ENCODE peak calls at places on chromosomes 1 and 21, in eight cellular contexts. One of them, this sample, is unnamed.

GRCh38 chr1:27529638-27530018 is 39.7 kb upstream of the WASF2 start:
- DNase-seq in mesothelial cell of epicardium: no peak
- DNase-seq in fibroblast of mammary gland: no peak
- DNase-seq in endothelial cell: no peak
- DNase-seq in AG04450: no peak
- DNase-seq in glutamatergic neuron: no peak
- DNase-seq in retinal pigment epithelial cell: no peak
- DNase-seq in heart right ventricle: no peak
- DNase-seq in this sample: no peak

GRCh38 chr1:195894411-195894810 is 713.8 kb downstream of the KCNT2 start:
- DNase-seq in mesothelial cell of epicardium: no peak
- DNase-seq in fibroblast of mammary gland: no peak
- DNase-seq in endothelial cell: no peak
- DNase-seq in AG04450: no peak
- DNase-seq in glutamatergic neuron: no peak
- DNase-seq in retinal pigment epithelial cell: peak
- DNase-seq in heart right ventricle: no peak
- DNase-seq in this sample: no peak

GRCh38 chr1:91611498-91611917 is 110.9 kb downstream of the CDC7 start:
- DNase-seq in mesothelial cell of epicardium: no peak
- DNase-seq in fibroblast of mammary gland: peak
- DNase-seq in endothelial cell: no peak
- DNase-seq in AG04450: no peak
- DNase-seq in glutamatergic neuron: peak
- DNase-seq in retinal pigment epithelial cell: peak
- DNase-seq in heart right ventricle: no peak
- DNase-seq in this sample: no peak

GRCh38 chr1:3409737-3410434 is 44.6 kb upstream of the ARHGEF16 start:
- DNase-seq in mesothelial cell of epicardium: no peak
- DNase-seq in fibroblast of mammary gland: peak
- DNase-seq in endothelial cell: peak
- DNase-seq in AG04450: no peak
- DNase-seq in glutamatergic neuron: peak
- DNase-seq in retinal pigment epithelial cell: no peak
- DNase-seq in heart right ventricle: peak
- DNase-seq in this sample: peak

GRCh38 chr21:45406801-45407628 is 2.0 kb downstream of the COL18A1 start:
- DNase-seq in mesothelial cell of epicardium: no peak
- DNase-seq in fibroblast of mammary gland: peak
- DNase-seq in endothelial cell: peak
- DNase-seq in AG04450: no peak
- DNase-seq in glutamatergic neuron: no peak
- DNase-seq in retinal pigment epithelial cell: no peak
- DNase-seq in heart right ventricle: no peak
- DNase-seq in this sample: no peak

GRCh38 chr1:11967028-11967547 is 13.2 kb upstream of the MFN2 start:
- DNase-seq in mesothelial cell of epicardium: no peak
- DNase-seq in fibroblast of mammary gland: peak
- DNase-seq in endothelial cell: peak
- DNase-seq in AG04450: no peak
- DNase-seq in glutamatergic neuron: no peak
- DNase-seq in retinal pigment epithelial cell: peak
- DNase-seq in heart right ventricle: no peak
- DNase-seq in this sample: peak

GRCh38 chr1:180165509-180166435 is 11.1 kb downstream of the QSOX1 start:
- DNase-seq in mesothelial cell of epicardium: no peak
- DNase-seq in fibroblast of mammary gland: no peak
- DNase-seq in endothelial cell: no peak
- DNase-seq in AG04450: no peak
- DNase-seq in glutamatergic neuron: no peak
- DNase-seq in retinal pigment epithelial cell: no peak
- DNase-seq in heart right ventricle: no peak
- DNase-seq in this sample: peak

GRCh38 chr1:201361652-201362504 is 15.6 kb downstream of the TNNT2 start:
- DNase-seq in mesothelial cell of epicardium: peak
- DNase-seq in fibroblast of mammary gland: peak
- DNase-seq in endothelial cell: peak
- DNase-seq in AG04450: no peak
- DNase-seq in glutamatergic neuron: peak
- DNase-seq in retinal pigment epithelial cell: no peak
- DNase-seq in heart right ventricle: no peak
- DNase-seq in this sample: peak

GRCh38 chr1:17232759-17233661 is 15.9 kb upstream of the PADI3 start:
- DNase-seq in mesothelial cell of epicardium: no peak
- DNase-seq in fibroblast of mammary gland: peak
- DNase-seq in endothelial cell: no peak
- DNase-seq in AG04450: peak
- DNase-seq in glutamatergic neuron: no peak
- DNase-seq in retinal pigment epithelial cell: peak
- DNase-seq in heart right ventricle: no peak
- DNase-seq in this sample: no peak

GRCh38 chr1:66571789-66572188 is 37.8 kb downstream of the SGIP1 start:
- DNase-seq in mesothelial cell of epicardium: no peak
- DNase-seq in fibroblast of mammary gland: peak
- DNase-seq in endothelial cell: no peak
- DNase-seq in AG04450: no peak
- DNase-seq in glutamatergic neuron: no peak
- DNase-seq in retinal pigment epithelial cell: no peak
- DNase-seq in heart right ventricle: no peak
- DNase-seq in this sample: no peak

GRCh38 chr1:10962483-10962882 is 50.0 kb upstream of the TARDBP start:
- DNase-seq in mesothelial cell of epicardium: no peak
- DNase-seq in fibroblast of mammary gland: no peak
- DNase-seq in endothelial cell: no peak
- DNase-seq in AG04450: no peak
- DNase-seq in glutamatergic neuron: no peak
- DNase-seq in retinal pigment epithelial cell: no peak
- DNase-seq in heart right ventricle: no peak
- DNase-seq in this sample: peak

GRCh38 chr1:117826551-117827078 is 102.8 kb downstream of the GDAP2 start:
- DNase-seq in mesothelial cell of epicardium: no peak
- DNase-seq in fibroblast of mammary gland: peak
- DNase-seq in endothelial cell: no peak
- DNase-seq in AG04450: peak
- DNase-seq in glutamatergic neuron: no peak
- DNase-seq in retinal pigment epithelial cell: no peak
- DNase-seq in heart right ventricle: no peak
- DNase-seq in this sample: peak

GRCh38 chr1:174990382-174990999 is 9.3 kb upstream of the CACYBP start:
- DNase-seq in mesothelial cell of epicardium: no peak
- DNase-seq in fibroblast of mammary gland: peak
- DNase-seq in endothelial cell: no peak
- DNase-seq in AG04450: no peak
- DNase-seq in glutamatergic neuron: no peak
- DNase-seq in retinal pigment epithelial cell: no peak
- DNase-seq in heart right ventricle: peak
- DNase-seq in this sample: no peak

GRCh38 chr1:221045842-221046831 is 166.9 kb downstream of the HLX start:
- DNase-seq in mesothelial cell of epicardium: no peak
- DNase-seq in fibroblast of mammary gland: peak
- DNase-seq in endothelial cell: no peak
- DNase-seq in AG04450: no peak
- DNase-seq in glutamatergic neuron: no peak
- DNase-seq in retinal pigment epithelial cell: no peak
- DNase-seq in heart right ventricle: no peak
- DNase-seq in this sample: no peak

GRCh38 chr1:9289090-9289534 is 3.6 kb upstream of the SPSB1 start:
- DNase-seq in mesothelial cell of epicardium: peak
- DNase-seq in fibroblast of mammary gland: peak
- DNase-seq in endothelial cell: peak
- DNase-seq in AG04450: no peak
- DNase-seq in glutamatergic neuron: peak
- DNase-seq in retinal pigment epithelial cell: no peak
- DNase-seq in heart right ventricle: peak
- DNase-seq in this sample: peak

GRCh38 chr1:13583964-13584791 is 546 bp downstream of the PDPN start:
- DNase-seq in mesothelial cell of epicardium: peak
- DNase-seq in fibroblast of mammary gland: peak
- DNase-seq in endothelial cell: peak
- DNase-seq in AG04450: no peak
- DNase-seq in glutamatergic neuron: peak
- DNase-seq in retinal pigment epithelial cell: peak
- DNase-seq in heart right ventricle: peak
- DNase-seq in this sample: no peak

GRCh38 chr1:17630048-17630830 is 90.7 kb downstream of the ARHGEF10L start:
- DNase-seq in mesothelial cell of epicardium: no peak
- DNase-seq in fibroblast of mammary gland: peak
- DNase-seq in endothelial cell: no peak
- DNase-seq in AG04450: no peak
- DNase-seq in glutamatergic neuron: no peak
- DNase-seq in retinal pigment epithelial cell: no peak
- DNase-seq in heart right ventricle: peak
- DNase-seq in this sample: no peak

GRCh38 chr1:62906428-62906886 is 122.5 kb downstream of the ATG4C start:
- DNase-seq in mesothelial cell of epicardium: no peak
- DNase-seq in fibroblast of mammary gland: peak
- DNase-seq in endothelial cell: peak
- DNase-seq in AG04450: no peak
- DNase-seq in glutamatergic neuron: no peak
- DNase-seq in retinal pigment epithelial cell: peak
- DNase-seq in heart right ventricle: no peak
- DNase-seq in this sample: no peak
- TF ChIP-seq CTCF in mesothelial cell of epicardium: peak
- TF ChIP-seq CTCF in fibroblast of mammary gland: peak
- TF ChIP-seq CTCF in endothelial cell: peak
- TF ChIP-seq CTCF in AG04450: peak
- TF ChIP-seq CTCF in glutamatergic neuron: peak
- TF ChIP-seq CTCF in retinal pigment epithelial cell: peak
- TF ChIP-seq CTCF in heart right ventricle: peak
- TF ChIP-seq CTCF in this sample: peak

DNA sequence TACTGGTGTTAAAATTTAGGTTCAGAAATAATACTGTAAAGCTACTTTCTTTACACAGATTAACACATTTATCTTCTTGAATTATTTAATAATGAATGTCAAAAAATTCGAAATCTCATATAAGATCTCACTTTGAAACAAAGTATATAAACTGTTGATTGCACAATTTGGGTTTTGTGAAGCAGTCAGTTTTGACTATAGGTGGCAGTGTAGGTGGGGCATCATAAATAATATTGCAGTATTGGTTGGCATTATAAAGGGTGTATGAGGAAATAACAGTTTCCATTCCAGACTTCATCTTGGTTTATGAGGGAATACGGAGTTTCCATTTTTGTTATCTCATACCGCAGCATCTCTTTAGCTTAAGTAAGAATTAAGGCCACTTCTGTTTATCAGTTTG is 49.9 kb downstream of the SUCO start:
- DNase-seq in mesothelial cell of epicardium: no peak
- DNase-seq in fibroblast of mammary gland: no peak
- DNase-seq in endothelial cell: no peak
- DNase-seq in AG04450: no peak
- DNase-seq in glutamatergic neuron: no peak
- DNase-seq in retinal pigment epithelial cell: no peak
- DNase-seq in heart right ventricle: no peak
- DNase-seq in this sample: no peak
- TF ChIP-seq CTCF in mesothelial cell of epicardium: no peak
- TF ChIP-seq CTCF in fibroblast of mammary gland: no peak
- TF ChIP-seq CTCF in endothelial cell: no peak
- TF ChIP-seq CTCF in AG04450: no peak
- TF ChIP-seq CTCF in glutamatergic neuron: no peak
- TF ChIP-seq CTCF in retinal pigment epithelial cell: peak
- TF ChIP-seq CTCF in heart right ventricle: peak
- TF ChIP-seq CTCF in this sample: peak

GRCh38 chr1:2341706-2342383 is 49.5 kb downstream of the MORN1 start:
- DNase-seq in mesothelial cell of epicardium: no peak
- DNase-seq in fibroblast of mammary gland: no peak
- DNase-seq in endothelial cell: no peak
- DNase-seq in AG04450: no peak
- DNase-seq in glutamatergic neuron: peak
- DNase-seq in retinal pigment epithelial cell: no peak
- DNase-seq in heart right ventricle: no peak
- DNase-seq in this sample: no peak

GRCh38 chr1:2344121-2344681 is 47.2 kb downstream of the MORN1 start:
- DNase-seq in mesothelial cell of epicardium: no peak
- DNase-seq in fibroblast of mammary gland: no peak
- DNase-seq in endothelial cell: no peak
- DNase-seq in AG04450: no peak
- DNase-seq in glutamatergic neuron: peak
- DNase-seq in retinal pigment epithelial cell: no peak
- DNase-seq in heart right ventricle: no peak
- DNase-seq in this sample: peak

GRCh38 chr1:2340918-2341254 is 50.5 kb downstream of the MORN1 start:
- DNase-seq in mesothelial cell of epicardium: no peak
- DNase-seq in fibroblast of mammary gland: no peak
- DNase-seq in endothelial cell: no peak
- DNase-seq in AG04450: no peak
- DNase-seq in glutamatergic neuron: peak
- DNase-seq in retinal pigment epithelial cell: no peak
- DNase-seq in heart right ventricle: no peak
- DNase-seq in this sample: no peak

GRCh38 chr1:2343023-2343935 is 48.1 kb downstream of the MORN1 start:
- DNase-seq in mesothelial cell of epicardium: no peak
- DNase-seq in fibroblast of mammary gland: no peak
- DNase-seq in endothelial cell: no peak
- DNase-seq in AG04450: no peak
- DNase-seq in glutamatergic neuron: peak
- DNase-seq in retinal pigment epithelial cell: no peak
- DNase-seq in heart right ventricle: no peak
- DNase-seq in this sample: peak

GRCh38 chr1:2342384-2343022 is 48.9 kb downstream of the MORN1 start:
- DNase-seq in mesothelial cell of epicardium: no peak
- DNase-seq in fibroblast of mammary gland: no peak
- DNase-seq in endothelial cell: no peak
- DNase-seq in AG04450: no peak
- DNase-seq in glutamatergic neuron: peak
- DNase-seq in retinal pigment epithelial cell: no peak
- DNase-seq in heart right ventricle: no peak
- DNase-seq in this sample: no peak
- TF ChIP-seq CTCF in mesothelial cell of epicardium: no peak
- TF ChIP-seq CTCF in fibroblast of mammary gland: no peak
- TF ChIP-seq CTCF in endothelial cell: no peak
- TF ChIP-seq CTCF in AG04450: no peak
- TF ChIP-seq CTCF in glutamatergic neuron: no peak
- TF ChIP-seq CTCF in retinal pigment epithelial cell: no peak
- TF ChIP-seq CTCF in heart right ventricle: no peak
- TF ChIP-seq CTCF in this sample: no peak

DNA sequence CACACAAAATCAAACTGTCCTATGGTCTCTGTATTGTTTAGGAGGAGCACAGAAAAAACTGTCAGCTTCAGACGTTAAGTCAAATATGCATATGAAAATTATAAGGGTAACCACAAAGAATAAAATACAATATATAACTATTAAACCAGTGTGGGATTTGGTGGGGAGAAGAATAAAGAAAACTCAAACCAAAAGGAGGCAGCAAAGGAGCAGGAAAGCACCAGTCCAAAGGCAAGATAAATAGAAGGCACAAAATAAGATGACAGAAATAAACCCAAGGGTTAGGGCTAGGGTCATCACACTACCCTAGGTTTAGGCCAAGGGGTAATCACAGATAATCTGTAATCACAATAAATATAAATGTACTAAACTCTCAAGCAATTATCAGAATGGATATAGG is 32.8 kb downstream of the DLGAP3 start:
- DNase-seq in mesothelial cell of epicardium: no peak
- DNase-seq in fibroblast of mammary gland: no peak
- DNase-seq in endothelial cell: no peak
- DNase-seq in AG04450: no peak
- DNase-seq in glutamatergic neuron: no peak
- DNase-seq in retinal pigment epithelial cell: no peak
- DNase-seq in heart right ventricle: no peak
- DNase-seq in this sample: no peak
- TF ChIP-seq CTCF in mesothelial cell of epicardium: no peak
- TF ChIP-seq CTCF in fibroblast of mammary gland: no peak
- TF ChIP-seq CTCF in endothelial cell: no peak
- TF ChIP-seq CTCF in AG04450: peak
- TF ChIP-seq CTCF in glutamatergic neuron: no peak
- TF ChIP-seq CTCF in retinal pigment epithelial cell: peak
- TF ChIP-seq CTCF in heart right ventricle: no peak
- TF ChIP-seq CTCF in this sample: no peak

GRCh38 chr21:14773777-14774345 is 227.7 kb upstream of the SAMSN1 start:
- DNase-seq in mesothelial cell of epicardium: peak
- DNase-seq in fibroblast of mammary gland: peak
- DNase-seq in endothelial cell: peak
- DNase-seq in AG04450: no peak
- DNase-seq in glutamatergic neuron: peak
- DNase-seq in retinal pigment epithelial cell: peak
- DNase-seq in heart right ventricle: peak
- DNase-seq in this sample: peak
- TF ChIP-seq CTCF in mesothelial cell of epicardium: peak
- TF ChIP-seq CTCF in fibroblast of mammary gland: peak
- TF ChIP-seq CTCF in endothelial cell: peak
- TF ChIP-seq CTCF in AG04450: no peak
- TF ChIP-seq CTCF in glutamatergic neuron: peak
- TF ChIP-seq CTCF in retinal pigment epithelial cell: peak
- TF ChIP-seq CTCF in heart right ventricle: peak
- TF ChIP-seq CTCF in this sample: peak

This sample was measured in BE2C.